ENCODE peak calls at places on chromosomes 1 and 21, in four cellular contexts. G is sigmoid colon, V is uterus, E is pancreas. D is an unnamed sample.
A peak's percentile ranks its signal among the peaks of the same experiment; 100 is the strongest.

GRCh38 chr21:16108561-16109070 is 378.8 kb downstream of the USP25 start:
- DNase-seq in G (no peak), V (no peak), E (no peak), D (no peak)

GRCh38 chr1:155975375-155976061 is 2.8 kb downstream of the ARHGEF2 start:
- DNase-seq in G (no peak), V (no peak), E (no peak), D (no peak)

GRCh38 chr1:10962483-10962882 is 50.0 kb upstream of the TARDBP start:
- DNase-seq in G (no peak), V (no peak), E (no peak), D (no peak)

GRCh38 chr1:20095564-20096434 is 23.5 kb downstream of the PLA2G2D start:
- DNase-seq in G (no peak), V (no peak), E (no peak), D (no peak)

GRCh38 chr1:41664861-41665640 is 180.6 kb upstream of the EDN2 start:
- DNase-seq in G (no peak), V (no peak), E (no peak), D (no peak)

GRCh38 chr1:85555867-85556577 is 24.5 kb upstream of the CCN1 start:
- DNase-seq in G (no peak), V (no peak), E (no peak), D (no peak)

GRCh38 chr1:47908258-47908657 is 88.9 kb downstream of the TRABD2B start:
- DNase-seq in G (no peak), V (no peak), E (no peak), D (no peak)

GRCh38 chr1:69404486-69404885 is 163.2 kb upstream of the LRRC7 start:
- DNase-seq in G (no peak), V (no peak), E (no peak), D (no peak)

GRCh38 chr1:168465942-168466702 is 77.7 kb downstream of the XCL2 start:
- DNase-seq in G (peak; percentile 73), V (peak; percentile 55), E (no peak), D (no peak)

DNA sequence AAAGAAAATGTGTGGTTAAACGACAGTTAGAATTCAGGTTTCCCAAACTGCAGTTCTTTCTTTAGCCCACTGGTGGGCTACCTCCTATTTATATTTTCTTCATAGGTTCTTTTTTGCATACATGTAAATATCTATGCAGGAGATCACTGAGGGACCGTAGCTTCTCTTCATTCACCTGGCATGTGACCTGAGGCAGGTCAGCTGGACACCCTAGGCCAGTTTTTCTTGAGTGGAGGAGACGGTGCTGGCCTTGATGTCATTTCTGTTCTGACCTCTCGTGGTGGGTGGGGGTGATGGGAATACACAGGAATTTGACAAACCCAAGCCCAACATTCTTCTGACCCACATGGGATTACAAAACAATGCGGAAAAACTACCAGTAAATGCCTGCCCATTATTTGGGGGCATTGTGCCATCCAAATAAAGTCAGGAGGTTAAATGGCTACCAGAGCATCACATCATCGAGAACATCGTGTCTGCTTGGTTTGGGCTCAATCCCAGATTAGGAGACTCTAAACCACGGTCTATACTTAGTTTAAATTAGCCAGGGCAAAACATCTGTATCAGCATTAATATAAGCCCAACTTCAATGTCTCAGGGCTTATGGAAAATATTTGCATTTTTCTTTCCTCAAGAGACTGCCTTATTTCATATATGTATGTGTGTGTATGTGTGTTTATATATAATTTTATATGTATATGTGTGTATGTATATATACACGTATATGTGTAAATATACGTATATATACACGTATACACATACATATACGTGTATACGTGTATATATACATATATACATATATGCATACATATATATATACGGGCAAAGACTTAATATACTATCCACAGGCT is 7.4 kb upstream of the IRF2BP2 start:
- DNase-seq in G (no peak), V (no peak), E (no peak), D (no peak)
- TF ChIP-seq CTCF in G (no peak), V (no peak), E (no peak), D (no peak)

DNA sequence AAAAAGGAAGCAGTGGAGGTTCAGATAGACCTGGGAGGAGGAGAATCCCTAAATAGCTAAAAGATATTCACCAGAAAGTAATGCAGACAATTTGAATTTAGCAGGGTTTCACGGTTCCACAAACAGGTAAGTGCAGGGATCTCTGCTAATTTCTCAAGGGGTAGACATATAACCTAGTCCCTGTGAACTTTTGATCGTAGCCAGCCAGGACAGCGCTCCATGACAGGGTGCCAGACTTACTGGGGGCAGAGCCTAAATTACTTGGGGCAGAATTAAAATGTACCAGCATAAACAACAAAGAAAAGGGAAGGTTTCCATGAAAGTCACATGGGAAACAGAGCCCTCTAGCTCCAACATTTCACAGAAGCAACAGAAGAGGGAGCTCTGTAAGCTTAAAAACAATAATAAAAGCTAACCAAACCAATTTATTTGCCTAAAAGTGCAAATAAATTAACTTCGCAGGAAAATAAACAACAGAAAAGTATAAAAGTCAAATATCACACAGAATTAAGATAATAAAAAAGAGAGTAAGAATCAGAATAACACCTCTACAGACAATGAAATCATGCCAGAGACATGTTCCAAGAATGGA is 198.3 kb downstream of the DUSP10 start:
- DNase-seq in G (no peak), V (no peak), E (no peak), D (no peak)
- TF ChIP-seq CTCF in G (no peak), V (peak; percentile 30), E (peak; percentile 32), D (peak; percentile 28)

DNA sequence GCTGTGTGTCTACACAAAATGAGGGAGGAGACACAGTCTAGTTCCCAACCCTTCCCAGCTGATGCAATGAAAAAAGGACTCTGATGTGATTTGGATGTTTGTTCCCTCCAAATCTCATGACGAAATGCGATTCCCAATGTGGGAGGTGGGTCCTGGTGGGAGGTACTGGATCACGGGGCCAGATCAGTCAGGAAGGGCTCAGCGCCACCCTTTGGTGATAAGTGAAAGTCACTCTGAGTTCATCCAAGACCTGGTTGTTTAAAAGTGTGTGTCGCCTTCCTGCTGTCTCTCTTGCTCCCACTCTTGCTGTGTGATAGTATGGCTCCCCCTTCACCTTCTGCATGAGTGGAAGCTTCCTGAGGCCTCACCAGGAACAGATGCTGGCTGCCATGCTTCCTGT is 63.2 kb downstream of the GNG4 start:
- DNase-seq in G (no peak), V (no peak), E (no peak), D (no peak)
- TF ChIP-seq CTCF in G (no peak), V (no peak), E (no peak), D (no peak)

GRCh38 chr1:42734201-42735035 is 5.6 kb downstream of the CLDN19 start:
- DNase-seq in G (no peak), V (no peak), E (no peak), D (no peak)

GRCh38 chr1:42732126-42732680 is 7.8 kb downstream of the CLDN19 start:
- DNase-seq in G (no peak), V (no peak), E (no peak), D (no peak)

GRCh38 chr1:42730002-42730401 is 10.0 kb downstream of the CLDN19 start:
- DNase-seq in G (no peak), V (no peak), E (no peak), D (no peak)

GRCh38 chr1:42733415-42734200 is 6.4 kb downstream of the CLDN19 start:
- DNase-seq in G (no peak), V (no peak), E (no peak), D (no peak)

DNA sequence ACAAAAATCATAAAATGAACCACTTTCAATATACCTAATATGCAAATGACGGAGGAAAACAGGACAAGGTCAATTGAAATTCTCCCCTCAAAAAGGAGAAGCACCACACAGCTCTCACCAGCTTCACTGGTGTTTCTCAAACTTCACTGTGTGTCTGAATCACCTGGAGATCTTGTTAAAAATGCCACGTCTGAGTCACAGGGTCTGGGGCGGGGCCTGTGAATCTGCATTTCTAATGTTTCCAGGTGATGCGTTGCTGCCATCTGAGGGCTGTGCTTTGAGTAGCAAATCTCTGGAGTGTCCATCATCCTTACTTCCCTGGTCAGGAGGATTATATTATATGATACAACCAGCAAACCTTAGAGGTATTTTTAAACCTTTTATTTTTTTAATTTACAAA is 9.0 kb downstream of the CLDN19 start:
- DNase-seq in G (no peak), V (no peak), E (no peak), D (no peak)
- TF ChIP-seq CTCF in G (no peak), V (no peak), E (no peak), D (no peak)

DNA sequence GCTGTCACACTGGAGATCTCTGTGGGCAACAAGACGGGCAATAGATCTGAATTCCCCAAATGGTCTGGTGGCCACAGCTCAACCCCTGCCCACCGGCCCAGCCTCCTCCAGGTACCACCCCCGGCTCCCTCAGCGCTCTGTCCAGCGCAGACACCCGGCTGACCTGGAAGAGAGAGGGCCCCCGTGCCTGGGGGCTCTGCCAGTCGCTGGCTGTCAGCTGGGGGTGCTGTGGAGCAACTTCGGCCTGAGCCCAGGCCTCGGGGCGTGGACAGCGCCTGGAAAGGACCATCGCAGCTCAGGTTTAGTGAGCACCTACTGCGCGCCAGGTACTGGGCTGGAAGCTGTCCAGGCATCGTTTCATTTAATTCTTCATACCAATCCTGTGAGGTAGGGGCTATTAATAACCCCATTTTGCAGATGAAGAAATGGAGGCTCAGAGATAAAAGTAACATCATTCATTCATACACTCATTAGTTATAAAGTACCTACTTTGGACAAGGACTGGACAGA is 51.0 kb downstream of the AHDC1 start:
- DNase-seq in G (no peak), V (no peak), E (no peak), D (no peak)
- TF ChIP-seq CTCF in G (no peak), V (no peak), E (no peak), D (no peak)

GRCh38 chr1:30719406-30720270 is 3.7 kb downstream of the MATN1 start:
- DNase-seq in G (no peak), V (no peak), E (peak; percentile 56), D (no peak)
- TF ChIP-seq CTCF in G (no peak), V (no peak), E (no peak), D (no peak)

GRCh38 chr1:186292875-186293274 is 82.2 kb downstream of the TPR start:
- DNase-seq in G (no peak), V (no peak), E (no peak), D (no peak)

GRCh38 chr1:186301448-186301847 is 73.6 kb downstream of the TPR start:
- DNase-seq in G (no peak), V (no peak), E (no peak), D (no peak)

GRCh38 chr1:186298851-186299250 is 76.2 kb downstream of the TPR start:
- DNase-seq in G (no peak), V (no peak), E (no peak), D (no peak)

GRCh38 chr1:186295980-186296379 is 79.1 kb downstream of the TPR start:
- DNase-seq in G (no peak), V (no peak), E (no peak), D (no peak)

GRCh38 chr1:186297439-186297838 is 77.6 kb downstream of the TPR start:
- DNase-seq in G (no peak), V (no peak), E (no peak), D (no peak)
- TF ChIP-seq CTCF in G (no peak), V (no peak), E (no peak), D (no peak)

GRCh38 chr1:235558783-235559182 is 54.5 kb upstream of the B3GALNT2 start:
- DNase-seq in G (no peak), V (no peak), E (no peak), D (no peak)

GRCh38 chr1:235556807-235557206 is 52.6 kb upstream of the B3GALNT2 start:
- DNase-seq in G (no peak), V (no peak), E (no peak), D (no peak)

GRCh38 chr1:235553063-235553675 is 48.9 kb upstream of the B3GALNT2 start:
- DNase-seq in G (no peak), V (no peak), E (no peak), D (no peak)

GRCh38 chr1:235562589-235562988 is 58.3 kb upstream of the B3GALNT2 start:
- DNase-seq in G (no peak), V (no peak), E (no peak), D (no peak)

DNA sequence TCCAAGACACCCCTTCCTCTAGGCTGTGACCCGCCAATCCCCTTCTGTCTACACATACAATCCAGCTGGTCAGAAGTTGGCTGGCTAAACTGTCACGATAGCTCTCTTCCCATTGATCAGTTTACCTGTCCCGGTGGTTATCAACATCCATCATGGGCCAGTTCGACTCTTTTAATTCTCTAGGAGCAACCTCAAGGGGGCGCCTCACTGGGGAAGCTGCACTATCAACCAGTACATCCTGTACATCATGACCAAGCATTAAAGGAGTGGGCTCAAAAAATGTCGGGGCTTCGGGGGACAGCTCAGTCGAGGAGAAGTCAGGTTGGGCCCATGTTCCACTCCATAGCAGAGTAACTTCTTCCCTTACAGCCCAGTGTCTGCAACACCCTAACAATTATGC is 53.2 kb upstream of the B3GALNT2 start:
- DNase-seq in G (no peak), V (no peak), E (no peak), D (no peak)
- TF ChIP-seq CTCF in G (no peak), V (no peak), E (no peak), D (no peak)

D was measured in heart right ventricle.